ENCODE peak calls at places on chromosomes 4 and X, in seven cellular contexts. One of them, this sample, is unnamed.

GRCh38 chr4:98748609-98749008 is 90.2 kb upstream of the TSPAN5 start:
- DNase-seq in fibroblast of lung: no peak
- DNase-seq in immature natural killer cell: no peak
- DNase-seq in activated T-cell treated with anti-CD3 and anti-CD28 coated beads for 1 hour: no peak
- DNase-seq in stromal cell of bone marrow: no peak
- DNase-seq in RWPE1: no peak
- DNase-seq in AG10803: no peak
- DNase-seq in this sample: no peak

GRCh38 chr4:159390648-159391047 is 287.8 kb downstream of the RAPGEF2 start:
- DNase-seq in fibroblast of lung: peak
- DNase-seq in immature natural killer cell: no peak
- DNase-seq in activated T-cell treated with anti-CD3 and anti-CD28 coated beads for 1 hour: no peak
- DNase-seq in stromal cell of bone marrow: peak
- DNase-seq in RWPE1: peak
- DNase-seq in AG10803: peak
- DNase-seq in this sample: peak

GRCh38 chrX:1397001-1397400 is 5.1 kb upstream of the SLC25A6 start:
- DNase-seq in fibroblast of lung: no peak
- DNase-seq in immature natural killer cell: no peak
- DNase-seq in activated T-cell treated with anti-CD3 and anti-CD28 coated beads for 1 hour: no peak
- DNase-seq in stromal cell of bone marrow: no peak
- DNase-seq in RWPE1: no peak
- DNase-seq in AG10803: no peak
- DNase-seq in this sample: no peak

GRCh38 chr4:1815096-1815996 is 22.3 kb downstream of the FGFR3 start:
- DNase-seq in fibroblast of lung: no peak
- DNase-seq in immature natural killer cell: no peak
- DNase-seq in activated T-cell treated with anti-CD3 and anti-CD28 coated beads for 1 hour: no peak
- DNase-seq in stromal cell of bone marrow: no peak
- DNase-seq in RWPE1: no peak
- DNase-seq in AG10803: no peak
- DNase-seq in this sample: no peak

GRCh38 chr4:58406762-58407161 is 1296.6 kb upstream of the IGFBP7 start:
- DNase-seq in fibroblast of lung: no peak
- DNase-seq in immature natural killer cell: no peak
- DNase-seq in activated T-cell treated with anti-CD3 and anti-CD28 coated beads for 1 hour: no peak
- DNase-seq in stromal cell of bone marrow: no peak
- DNase-seq in RWPE1: no peak
- DNase-seq in AG10803: no peak
- DNase-seq in this sample: no peak

GRCh38 chrX:34629572-34629971 is 27.5 kb downstream of the TMEM47 start:
- DNase-seq in fibroblast of lung: peak
- DNase-seq in immature natural killer cell: no peak
- DNase-seq in activated T-cell treated with anti-CD3 and anti-CD28 coated beads for 1 hour: no peak
- DNase-seq in stromal cell of bone marrow: peak
- DNase-seq in RWPE1: no peak
- DNase-seq in AG10803: peak
- DNase-seq in this sample: no peak

GRCh38 chr4:183876268-183876934 is 28.7 kb upstream of the STOX2 start:
- DNase-seq in fibroblast of lung: peak
- DNase-seq in immature natural killer cell: no peak
- DNase-seq in activated T-cell treated with anti-CD3 and anti-CD28 coated beads for 1 hour: no peak
- DNase-seq in stromal cell of bone marrow: peak
- DNase-seq in RWPE1: peak
- DNase-seq in AG10803: peak
- DNase-seq in this sample: no peak

GRCh38 chr4:5142726-5143125 is 91.4 kb downstream of the STK32B start:
- DNase-seq in fibroblast of lung: peak
- DNase-seq in immature natural killer cell: no peak
- DNase-seq in activated T-cell treated with anti-CD3 and anti-CD28 coated beads for 1 hour: no peak
- DNase-seq in stromal cell of bone marrow: peak
- DNase-seq in RWPE1: no peak
- DNase-seq in AG10803: peak
- DNase-seq in this sample: peak

GRCh38 chr4:152273343-152273742 is 262.5 kb downstream of the FBXW7 start:
- DNase-seq in fibroblast of lung: no peak
- DNase-seq in immature natural killer cell: no peak
- DNase-seq in activated T-cell treated with anti-CD3 and anti-CD28 coated beads for 1 hour: no peak
- DNase-seq in stromal cell of bone marrow: no peak
- DNase-seq in RWPE1: peak
- DNase-seq in AG10803: no peak
- DNase-seq in this sample: no peak

This sample was measured in KBM-7.